ENCODE peak calls at places on chromosomes 7 and 10, in five cellular contexts. S is tibial artery, C is lung, W is breast epithelium, Z is sigmoid colon. T is an unnamed sample.
A peak's percentile ranks its signal among the peaks of the same experiment; 100 is the strongest.

GRCh38 chr10:4099202-4099601 is 314.2 kb upstream of the KLF6 start:
- DNase-seq in W (no peak), C (no peak), S (no peak), Z (no peak), T (no peak)

GRCh38 chr10:1411451-1411850 is 325.9 kb downstream of the ADARB2 start:
- DNase-seq in W (no peak), Z (no peak), C (no peak), S (peak; percentile 52), T (no peak)

GRCh38 chr7:137873524-137873923 is 26.8 kb upstream of the DGKI start:
- DNase-seq in Z (no peak), S (no peak), C (no peak), W (no peak), T (no peak)

GRCh38 chr10:94092848-94093247 is 99.1 kb downstream of the PLCE1 start:
- DNase-seq in Z (no peak), S (no peak), W (no peak), C (no peak), T (no peak)

GRCh38 chr10:77702166-77702565 is 64.6 kb upstream of the KCNMA1 start:
- DNase-seq in S (no peak), Z (no peak), W (no peak), C (no peak), T (no peak)

GRCh38 chr10:131843881-131844284 is 56.9 kb upstream of the PPP2R2D start:
- DNase-seq in C (no peak), S (peak; percentile 52), Z (no peak), W (no peak), T (no peak)

GRCh38 chr10:126065751-126066150 is 169.4 kb downstream of the FANK1 start:
- DNase-seq in S (no peak), W (no peak), Z (no peak), C (no peak), T (no peak)

GRCh38 chr7:26399309-26399610 is 107.6 kb downstream of the SNX10 start:
- DNase-seq in W (no peak), C (no peak), S (no peak), Z (no peak), T (no peak)

GRCh38 chr10:110312206-110312605 is 7.5 kb upstream of the SMNDC1 start:
- DNase-seq in Z (no peak), C (no peak), S (no peak), W (no peak), T (no peak)

GRCh38 chr7:44565795-44566559 is 7.7 kb downstream of the DDX56 start:
- DNase-seq in Z (no peak), W (no peak), C (no peak), S (peak; percentile 40), T (no peak)

GRCh38 chr10:6667679-6668270 is 87.7 kb upstream of the PRKCQ start:
- DNase-seq in S (no peak), C (no peak), Z (no peak), W (no peak), T (no peak)

GRCh38 chr10:127441350-127442219 is 107.5 kb upstream of the NPS start:
- DNase-seq in W (no peak), S (no peak), C (no peak), Z (peak; percentile 47), T (no peak)

GRCh38 chr10:35397953-35398352 is 61.6 kb downstream of the CCNY start:
- DNase-seq in C (no peak), W (no peak), S (no peak), Z (no peak), T (no peak)

GRCh38 chr7:122038904-122039303 is 105.1 kb downstream of the AASS start:
- DNase-seq in C (no peak), W (no peak), S (no peak), Z (no peak), T (no peak)

GRCh38 chr10:33661580-33662269 is 327.3 kb upstream of the NRP1 start:
- DNase-seq in S (peak; percentile 86), Z (peak; percentile 84), W (peak; percentile 71), C (peak; percentile 61), T (peak; percentile 17)

GRCh38 chr7:35570926-35571325 is 124.0 kb downstream of the HERPUD2 start:
- DNase-seq in S (no peak), W (no peak), C (no peak), Z (no peak), T (no peak)

GRCh38 chr10:67815571-67816059 is 22.4 kb downstream of the DNAJC12 start:
- DNase-seq in S (no peak), Z (no peak), W (no peak), C (no peak), T (no peak)

GRCh38 chr10:97849101-97849490 is 547 bp upstream of the GOLGA7B start:
- DNase-seq in S (no peak), Z (no peak), W (no peak), C (peak; percentile 69), T (no peak)

GRCh38 chr7:34130558-34131285 is 225.4 kb downstream of the BMPER start:
- DNase-seq in W (no peak), Z (no peak), C (peak; percentile 36), S (no peak), T (no peak)

GRCh38 chr7:82053453-82054032 is 283.7 kb upstream of the HGF start:
- DNase-seq in C (no peak), S (no peak), Z (no peak), W (no peak), T (no peak)

GRCh38 chr7:100400656-100401055 is 27.4 kb downstream of the PILRA start:
- DNase-seq in C (no peak), W (no peak), S (no peak), Z (no peak), T (no peak)

GRCh38 chr7:80312139-80312661 is 177.6 kb downstream of the GNAI1 start:
- DNase-seq in S (no peak), W (peak; percentile 22), C (no peak), Z (no peak), T (no peak)

GRCh38 chr7:25481891-25482290 is 253.6 kb upstream of the NPVF start:
- DNase-seq in W (no peak), C (no peak), Z (no peak), S (no peak), T (no peak)

GRCh38 chr10:52801951-52802350 is 29.4 kb upstream of the MBL2 start:
- DNase-seq in S (no peak), Z (no peak), C (no peak), W (no peak), T (no peak)

GRCh38 chr7:42734568-42734967 is 177.3 kb downstream of the C7orf25 start:
- DNase-seq in S (no peak), W (no peak), Z (no peak), C (no peak), T (no peak)

GRCh38 chr7:16531682-16532081 is 5.1 kb downstream of the LRRC72 start:
- DNase-seq in W (no peak), Z (no peak), C (no peak), S (no peak), T (no peak)

GRCh38 chr7:106257752-106258151 is 27.0 kb downstream of the NAMPT start:
- DNase-seq in W (no peak), S (no peak), Z (no peak), C (no peak), T (no peak)

GRCh38 chr10:37965006-37965405 is 11.4 kb downstream of the ZNF25 start:
- DNase-seq in S (no peak), Z (no peak), C (no peak), W (no peak), T (no peak)

GRCh38 chr10:70514591-70514990 is 36.0 kb downstream of the PALD1 start:
- DNase-seq in W (no peak), Z (no peak), S (no peak), C (no peak), T (no peak)

GRCh38 chr10:78212786-78213175 is 179.1 kb downstream of the RPS24 start:
- DNase-seq in W (no peak), S (no peak), Z (no peak), C (no peak), T (no peak)

GRCh38 chr10:58001159-58001558 is 266.5 kb downstream of the IPMK start:
- DNase-seq in Z (no peak), S (no peak), C (no peak), W (no peak), T (no peak)

GRCh38 chr7:107913846-107914245 is 22.9 kb downstream of the DLD start:
- DNase-seq in Z (no peak), C (no peak), S (no peak), W (no peak), T (no peak)

GRCh38 chr10:3010819-3011422 is 56.4 kb upstream of the PFKP start:
- DNase-seq in Z (no peak), C (no peak), W (no peak), S (no peak), T (no peak)

GRCh38 chr10:94409016-94409657 is 6.8 kb downstream of the TBC1D12 start:
- DNase-seq in S (no peak), Z (no peak), W (no peak), C (no peak), T (no peak)

DNA sequence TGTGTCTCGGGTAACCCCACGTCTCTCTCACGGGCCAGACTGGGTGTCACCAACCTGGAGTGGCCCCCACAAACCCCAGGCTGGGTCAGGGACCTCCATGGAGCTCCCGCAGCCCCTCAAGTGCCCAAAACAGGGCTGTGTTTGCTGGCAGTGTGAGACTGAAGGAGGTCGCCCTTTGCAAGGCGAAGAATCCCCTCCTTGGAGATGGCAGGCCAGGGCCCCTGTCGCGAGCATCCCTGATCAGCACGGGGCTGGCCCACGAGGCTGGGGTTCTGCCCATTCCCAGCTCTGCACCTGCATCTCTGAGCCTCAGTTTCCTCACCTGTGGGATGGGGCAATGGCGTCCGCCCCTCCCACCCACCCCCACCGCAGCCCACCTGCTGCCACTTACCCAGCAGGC is 62.4 kb downstream of the SLC29A4 start:
- DNase-seq in S (no peak), W (no peak), C (no peak), Z (no peak), T (no peak)
- H3K36me3 ChIP-seq in S (peaks cover 59% of the 10 kb centered on the region), W (peaks cover 35% of the 10 kb centered on the region), C (peaks cover 58% of the 10 kb centered on the region), Z (peaks cover 57% of the 10 kb centered on the region), T (peaks cover 100% of the 10 kb centered on the region)

DNA sequence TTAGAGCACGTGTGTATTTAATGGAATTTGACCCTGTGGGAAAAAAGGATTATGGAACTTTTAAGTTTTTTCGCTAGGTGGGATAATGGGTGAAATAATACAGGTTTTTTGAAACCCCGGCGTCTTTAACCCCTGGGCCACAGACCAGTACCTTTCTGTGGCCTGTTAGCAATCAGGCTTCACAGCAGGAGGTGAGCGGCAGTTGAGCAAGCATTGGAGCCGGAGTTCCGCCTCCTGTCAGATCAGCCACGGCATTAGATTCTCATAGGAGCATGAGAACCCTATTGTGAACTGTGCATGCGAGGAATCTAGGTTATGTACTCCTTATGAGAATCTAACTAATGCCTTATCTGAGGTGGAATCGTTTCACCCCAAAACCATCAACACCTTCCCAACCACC is 28.6 kb downstream of the WAC start:
- DNase-seq in S (no peak), C (no peak), W (no peak), Z (no peak), T (no peak)
- H3K36me3 ChIP-seq in S (peaks cover 8% of the 10 kb centered on the region), C (peaks cover 3% of the 10 kb centered on the region), W (no peaks in the 10 kb centered on the region), Z (no peaks in the 10 kb centered on the region), T (no peaks in the 10 kb centered on the region)

GRCh38 chr10:28587270-28587969 is 54.5 kb downstream of the WAC start:
- DNase-seq in S (no peak), W (no peak), Z (no peak), C (no peak), T (no peak)
- H3K36me3 ChIP-seq in S (peaks cover 28% of the 10 kb centered on the region), W (peaks cover 7% of the 10 kb centered on the region), Z (peaks cover 4% of the 10 kb centered on the region), C (peaks cover 10% of the 10 kb centered on the region), T (peaks cover 81% of the 10 kb centered on the region)

GRCh38 chr7:103336781-103337180 is 7.8 kb downstream of the DNAJC2 start:
- DNase-seq in Z (no peak), W (no peak), S (no peak), C (no peak), T (no peak)
- H3K36me3 ChIP-seq in Z (peaks cover 14% of the 10 kb centered on the region), W (peaks cover 5% of the 10 kb centered on the region), S (peaks cover 52% of the 10 kb centered on the region), C (peaks cover 20% of the 10 kb centered on the region), T (peaks cover 13% of the 10 kb centered on the region)